ENCODE peak calls at places on chromosomes 12 and 14, in eight cellular contexts. One of them, this sample, is unnamed.

GRCh38 chr12:118187746-118188390 is 51.9 kb downstream of the PEBP1 start:
- ATAC-seq in T-helper 17 cell: no peak
- ATAC-seq in body of pancreas: no peak
- ATAC-seq in activated T-cell treated with anti-CD3 and anti-CD28 coated beads, Interleukin-2, amount 50 U/mL, for 4 hours: no peak
- ATAC-seq in right cardiac atrium: peak
- ATAC-seq in effector memory CD8-positive, alpha-beta T cell: no peak
- ATAC-seq in left ventricle myocardium superior: peak
- ATAC-seq in activated CD4-positive, alpha-beta T cell treated with anti-CD3 and anti-CD28 coated beads for 36 hours: no peak
- ATAC-seq in this sample: no peak

GRCh38 chr12:120767071-120768024 is 41.7 kb downstream of the ACADS start:
- ATAC-seq in effector memory CD8-positive, alpha-beta T cell: no peak
- ATAC-seq in body of pancreas: no peak
- ATAC-seq in activated T-cell treated with anti-CD3 and anti-CD28 coated beads, Interleukin-2, amount 50 U/mL, for 4 hours: no peak
- ATAC-seq in T-helper 17 cell: no peak
- ATAC-seq in left ventricle myocardium superior: no peak
- ATAC-seq in right cardiac atrium: no peak
- ATAC-seq in activated CD4-positive, alpha-beta T cell treated with anti-CD3 and anti-CD28 coated beads for 36 hours: no peak
- ATAC-seq in this sample: no peak

GRCh38 chr14:57182760-57183503 is 85.8 kb downstream of the EXOC5 start:
- ATAC-seq in T-helper 17 cell: no peak
- ATAC-seq in body of pancreas: no peak
- ATAC-seq in activated T-cell treated with anti-CD3 and anti-CD28 coated beads, Interleukin-2, amount 50 U/mL, for 4 hours: no peak
- ATAC-seq in left ventricle myocardium superior: no peak
- ATAC-seq in effector memory CD8-positive, alpha-beta T cell: no peak
- ATAC-seq in right cardiac atrium: no peak
- ATAC-seq in activated CD4-positive, alpha-beta T cell treated with anti-CD3 and anti-CD28 coated beads for 36 hours: no peak
- ATAC-seq in this sample: no peak

GRCh38 chr12:63897931-63898330 is 53.4 kb downstream of the SRGAP1 start:
- ATAC-seq in body of pancreas: peak
- ATAC-seq in activated T-cell treated with anti-CD3 and anti-CD28 coated beads, Interleukin-2, amount 50 U/mL, for 4 hours: no peak
- ATAC-seq in right cardiac atrium: peak
- ATAC-seq in T-helper 17 cell: no peak
- ATAC-seq in effector memory CD8-positive, alpha-beta T cell: no peak
- ATAC-seq in left ventricle myocardium superior: no peak
- ATAC-seq in activated CD4-positive, alpha-beta T cell treated with anti-CD3 and anti-CD28 coated beads for 36 hours: no peak
- ATAC-seq in this sample: no peak

GRCh38 chr14:37081220-37081619 is 91.2 kb downstream of the SLC25A21 start:
- ATAC-seq in left ventricle myocardium superior: no peak
- ATAC-seq in activated T-cell treated with anti-CD3 and anti-CD28 coated beads, Interleukin-2, amount 50 U/mL, for 4 hours: no peak
- ATAC-seq in body of pancreas: no peak
- ATAC-seq in right cardiac atrium: no peak
- ATAC-seq in effector memory CD8-positive, alpha-beta T cell: no peak
- ATAC-seq in T-helper 17 cell: no peak
- ATAC-seq in activated CD4-positive, alpha-beta T cell treated with anti-CD3 and anti-CD28 coated beads for 36 hours: no peak
- ATAC-seq in this sample: peak

GRCh38 chr12:9992296-9992695 is 6.6 kb downstream of the CLEC1B start:
- ATAC-seq in right cardiac atrium: no peak
- ATAC-seq in activated CD4-positive, alpha-beta T cell treated with anti-CD3 and anti-CD28 coated beads for 36 hours: no peak
- ATAC-seq in left ventricle myocardium superior: no peak
- ATAC-seq in activated T-cell treated with anti-CD3 and anti-CD28 coated beads, Interleukin-2, amount 50 U/mL, for 4 hours: no peak
- ATAC-seq in effector memory CD8-positive, alpha-beta T cell: no peak
- ATAC-seq in body of pancreas: no peak
- ATAC-seq in T-helper 17 cell: no peak
- ATAC-seq in this sample: no peak

GRCh38 chr12:8572507-8572906 is 31.8 kb upstream of the CLEC4E start:
- ATAC-seq in effector memory CD8-positive, alpha-beta T cell: peak
- ATAC-seq in activated T-cell treated with anti-CD3 and anti-CD28 coated beads, Interleukin-2, amount 50 U/mL, for 4 hours: no peak
- ATAC-seq in left ventricle myocardium superior: peak
- ATAC-seq in right cardiac atrium: peak
- ATAC-seq in T-helper 17 cell: peak
- ATAC-seq in activated CD4-positive, alpha-beta T cell treated with anti-CD3 and anti-CD28 coated beads for 36 hours: no peak
- ATAC-seq in body of pancreas: no peak
- ATAC-seq in this sample: no peak

GRCh38 chr14:92492261-92492660 is 21.3 kb upstream of the RIN3 start:
- ATAC-seq in body of pancreas: no peak
- ATAC-seq in left ventricle myocardium superior: peak
- ATAC-seq in right cardiac atrium: peak
- ATAC-seq in activated T-cell treated with anti-CD3 and anti-CD28 coated beads, Interleukin-2, amount 50 U/mL, for 4 hours: no peak
- ATAC-seq in T-helper 17 cell: peak
- ATAC-seq in activated CD4-positive, alpha-beta T cell treated with anti-CD3 and anti-CD28 coated beads for 36 hours: no peak
- ATAC-seq in effector memory CD8-positive, alpha-beta T cell: no peak
- ATAC-seq in this sample: peak

GRCh38 chr14:92563359-92563758 is 49.8 kb downstream of the RIN3 start:
- ATAC-seq in left ventricle myocardium superior: peak
- ATAC-seq in activated CD4-positive, alpha-beta T cell treated with anti-CD3 and anti-CD28 coated beads for 36 hours: peak
- ATAC-seq in right cardiac atrium: peak
- ATAC-seq in effector memory CD8-positive, alpha-beta T cell: peak
- ATAC-seq in activated T-cell treated with anti-CD3 and anti-CD28 coated beads, Interleukin-2, amount 50 U/mL, for 4 hours: peak
- ATAC-seq in body of pancreas: no peak
- ATAC-seq in T-helper 17 cell: no peak
- ATAC-seq in this sample: peak

GRCh38 chr14:50083467-50084337 is 32.7 kb downstream of the VCPKMT start:
- ATAC-seq in T-helper 17 cell: peak
- ATAC-seq in body of pancreas: no peak
- ATAC-seq in effector memory CD8-positive, alpha-beta T cell: peak
- ATAC-seq in left ventricle myocardium superior: no peak
- ATAC-seq in right cardiac atrium: no peak
- ATAC-seq in activated CD4-positive, alpha-beta T cell treated with anti-CD3 and anti-CD28 coated beads for 36 hours: peak
- ATAC-seq in activated T-cell treated with anti-CD3 and anti-CD28 coated beads, Interleukin-2, amount 50 U/mL, for 4 hours: peak
- ATAC-seq in this sample: peak

GRCh38 chr14:30058401-30058800 is 130.8 kb upstream of the PRKD1 start:
- ATAC-seq in effector memory CD8-positive, alpha-beta T cell: no peak
- ATAC-seq in right cardiac atrium: no peak
- ATAC-seq in activated T-cell treated with anti-CD3 and anti-CD28 coated beads, Interleukin-2, amount 50 U/mL, for 4 hours: no peak
- ATAC-seq in body of pancreas: no peak
- ATAC-seq in activated CD4-positive, alpha-beta T cell treated with anti-CD3 and anti-CD28 coated beads for 36 hours: no peak
- ATAC-seq in T-helper 17 cell: no peak
- ATAC-seq in left ventricle myocardium superior: no peak
- ATAC-seq in this sample: no peak

GRCh38 chr12:51749986-51750317 is 98.6 kb downstream of the FIGNL2 start:
- ATAC-seq in activated CD4-positive, alpha-beta T cell treated with anti-CD3 and anti-CD28 coated beads for 36 hours: no peak
- ATAC-seq in right cardiac atrium: no peak
- ATAC-seq in activated T-cell treated with anti-CD3 and anti-CD28 coated beads, Interleukin-2, amount 50 U/mL, for 4 hours: no peak
- ATAC-seq in effector memory CD8-positive, alpha-beta T cell: no peak
- ATAC-seq in T-helper 17 cell: no peak
- ATAC-seq in left ventricle myocardium superior: no peak
- ATAC-seq in body of pancreas: no peak
- ATAC-seq in this sample: no peak

GRCh38 chr14:23566782-23567185 is 807 bp downstream of the AP1G2 start:
- ATAC-seq in right cardiac atrium: peak
- ATAC-seq in activated T-cell treated with anti-CD3 and anti-CD28 coated beads, Interleukin-2, amount 50 U/mL, for 4 hours: no peak
- ATAC-seq in T-helper 17 cell: no peak
- ATAC-seq in activated CD4-positive, alpha-beta T cell treated with anti-CD3 and anti-CD28 coated beads for 36 hours: no peak
- ATAC-seq in effector memory CD8-positive, alpha-beta T cell: no peak
- ATAC-seq in left ventricle myocardium superior: peak
- ATAC-seq in body of pancreas: peak
- ATAC-seq in this sample: peak

GRCh38 chr12:981176-981828 is 9.7 kb upstream of the ERC1 start:
- ATAC-seq in body of pancreas: no peak
- ATAC-seq in activated CD4-positive, alpha-beta T cell treated with anti-CD3 and anti-CD28 coated beads for 36 hours: peak
- ATAC-seq in T-helper 17 cell: no peak
- ATAC-seq in left ventricle myocardium superior: no peak
- ATAC-seq in activated T-cell treated with anti-CD3 and anti-CD28 coated beads, Interleukin-2, amount 50 U/mL, for 4 hours: no peak
- ATAC-seq in right cardiac atrium: no peak
- ATAC-seq in effector memory CD8-positive, alpha-beta T cell: no peak
- ATAC-seq in this sample: peak

GRCh38 chr14:99910337-99911268 is 117.4 kb downstream of the EML1 start:
- ATAC-seq in right cardiac atrium: no peak
- ATAC-seq in T-helper 17 cell: no peak
- ATAC-seq in activated CD4-positive, alpha-beta T cell treated with anti-CD3 and anti-CD28 coated beads for 36 hours: no peak
- ATAC-seq in left ventricle myocardium superior: no peak
- ATAC-seq in effector memory CD8-positive, alpha-beta T cell: no peak
- ATAC-seq in body of pancreas: no peak
- ATAC-seq in activated T-cell treated with anti-CD3 and anti-CD28 coated beads, Interleukin-2, amount 50 U/mL, for 4 hours: no peak
- ATAC-seq in this sample: peak

GRCh38 chr12:71400481-71400880 is 39.1 kb upstream of the LGR5 start:
- ATAC-seq in activated CD4-positive, alpha-beta T cell treated with anti-CD3 and anti-CD28 coated beads for 36 hours: no peak
- ATAC-seq in body of pancreas: no peak
- ATAC-seq in T-helper 17 cell: no peak
- ATAC-seq in right cardiac atrium: no peak
- ATAC-seq in left ventricle myocardium superior: no peak
- ATAC-seq in effector memory CD8-positive, alpha-beta T cell: no peak
- ATAC-seq in activated T-cell treated with anti-CD3 and anti-CD28 coated beads, Interleukin-2, amount 50 U/mL, for 4 hours: no peak
- ATAC-seq in this sample: no peak

GRCh38 chr12:111024205-111024794 is 103.9 kb upstream of the MYL2 start:
- ATAC-seq in effector memory CD8-positive, alpha-beta T cell: peak
- ATAC-seq in body of pancreas: peak
- ATAC-seq in left ventricle myocardium superior: peak
- ATAC-seq in activated CD4-positive, alpha-beta T cell treated with anti-CD3 and anti-CD28 coated beads for 36 hours: peak
- ATAC-seq in T-helper 17 cell: peak
- ATAC-seq in right cardiac atrium: peak
- ATAC-seq in activated T-cell treated with anti-CD3 and anti-CD28 coated beads, Interleukin-2, amount 50 U/mL, for 4 hours: peak
- ATAC-seq in this sample: peak

GRCh38 chr12:102534899-102535298 is 54.5 kb upstream of the IGF1 start:
- ATAC-seq in activated T-cell treated with anti-CD3 and anti-CD28 coated beads, Interleukin-2, amount 50 U/mL, for 4 hours: no peak
- ATAC-seq in left ventricle myocardium superior: no peak
- ATAC-seq in right cardiac atrium: no peak
- ATAC-seq in effector memory CD8-positive, alpha-beta T cell: no peak
- ATAC-seq in activated CD4-positive, alpha-beta T cell treated with anti-CD3 and anti-CD28 coated beads for 36 hours: no peak
- ATAC-seq in T-helper 17 cell: no peak
- ATAC-seq in body of pancreas: no peak
- ATAC-seq in this sample: no peak

GRCh38 chr12:55909513-55909884 is 18.2 kb downstream of the PYM1 start:
- ATAC-seq in T-helper 17 cell: no peak
- ATAC-seq in activated T-cell treated with anti-CD3 and anti-CD28 coated beads, Interleukin-2, amount 50 U/mL, for 4 hours: no peak
- ATAC-seq in effector memory CD8-positive, alpha-beta T cell: no peak
- ATAC-seq in left ventricle myocardium superior: no peak
- ATAC-seq in body of pancreas: no peak
- ATAC-seq in right cardiac atrium: no peak
- ATAC-seq in activated CD4-positive, alpha-beta T cell treated with anti-CD3 and anti-CD28 coated beads for 36 hours: no peak
- ATAC-seq in this sample: no peak

This sample was measured in esophagus mucosa.